ENCODE peak calls at places on chromosomes 12 and 14, in ten cellular contexts. One of them, this sample, is unnamed. For H3K36me3, the result is how much of the 10 kb centered on the place peaks cover.

GRCh38 chr14:72678360-72678759 is 215.5 kb downstream of the DPF3 start:
- DNase-seq in IMR-90: peak
- DNase-seq in SK-N-SH: no peak
- DNase-seq in endothelial cell of umbilical vein: peak
- DNase-seq in kidney: no peak
- DNase-seq in neural progenitor cell: no peak
- DNase-seq in endodermal cell: no peak
- DNase-seq in fibroblast of lung: peak
- DNase-seq in neuronal stem cell: no peak
- DNase-seq in mesenchymal stem cell: peak
- DNase-seq in this sample: peak

GRCh38 chr14:64906022-64906421 is 8.2 kb upstream of the CHURC1 start:
- DNase-seq in mesenchymal stem cell: no peak
- DNase-seq in IMR-90: no peak
- DNase-seq in endodermal cell: no peak
- DNase-seq in endothelial cell of umbilical vein: no peak
- DNase-seq in neuronal stem cell: no peak
- DNase-seq in SK-N-SH: no peak
- DNase-seq in fibroblast of lung: no peak
- DNase-seq in neural progenitor cell: no peak
- DNase-seq in kidney: no peak
- DNase-seq in this sample: no peak

GRCh38 chr12:88150063-88150462 is 8.0 kb downstream of the TMTC3 start:
- DNase-seq in IMR-90: no peak
- DNase-seq in neuronal stem cell: no peak
- DNase-seq in fibroblast of lung: no peak
- DNase-seq in endothelial cell of umbilical vein: no peak
- DNase-seq in mesenchymal stem cell: no peak
- DNase-seq in endodermal cell: no peak
- DNase-seq in SK-N-SH: no peak
- DNase-seq in neural progenitor cell: no peak
- DNase-seq in kidney: no peak
- DNase-seq in this sample: no peak

GRCh38 chr12:124668602-124669001 is 101.2 kb upstream of the NCOR2 start:
- DNase-seq in endothelial cell of umbilical vein: no peak
- DNase-seq in SK-N-SH: no peak
- DNase-seq in IMR-90: no peak
- DNase-seq in kidney: no peak
- DNase-seq in mesenchymal stem cell: no peak
- DNase-seq in endodermal cell: no peak
- DNase-seq in neural progenitor cell: no peak
- DNase-seq in fibroblast of lung: peak
- DNase-seq in neuronal stem cell: no peak
- DNase-seq in this sample: no peak

GRCh38 chr14:62125793-62126192 is 363.6 kb downstream of the SNAPC1 start:
- DNase-seq in neuronal stem cell: no peak
- DNase-seq in mesenchymal stem cell: no peak
- DNase-seq in endothelial cell of umbilical vein: no peak
- DNase-seq in endodermal cell: no peak
- DNase-seq in kidney: no peak
- DNase-seq in IMR-90: no peak
- DNase-seq in neural progenitor cell: no peak
- DNase-seq in fibroblast of lung: no peak
- DNase-seq in SK-N-SH: no peak
- DNase-seq in this sample: no peak

GRCh38 chr14:95041477-95042020 is 115.8 kb downstream of the DICER1 start:
- DNase-seq in neuronal stem cell: no peak
- DNase-seq in IMR-90: no peak
- DNase-seq in neural progenitor cell: no peak
- DNase-seq in endodermal cell: peak
- DNase-seq in fibroblast of lung: no peak
- DNase-seq in mesenchymal stem cell: no peak
- DNase-seq in endothelial cell of umbilical vein: no peak
- DNase-seq in kidney: no peak
- DNase-seq in SK-N-SH: no peak
- DNase-seq in this sample: no peak

GRCh38 chr12:109888179-109889020 is 8.1 kb upstream of the GLTP start:
- DNase-seq in neuronal stem cell: no peak
- DNase-seq in mesenchymal stem cell: peak
- DNase-seq in endothelial cell of umbilical vein: peak
- DNase-seq in fibroblast of lung: peak
- DNase-seq in endodermal cell: no peak
- DNase-seq in SK-N-SH: no peak
- DNase-seq in IMR-90: peak
- DNase-seq in neural progenitor cell: no peak
- DNase-seq in kidney: no peak
- DNase-seq in this sample: peak

GRCh38 chr12:68011882-68012207 is 22.6 kb downstream of the IFNG-AS1 start:
- DNase-seq in neuronal stem cell: no peak
- DNase-seq in endothelial cell of umbilical vein: no peak
- DNase-seq in SK-N-SH: no peak
- DNase-seq in neural progenitor cell: no peak
- DNase-seq in mesenchymal stem cell: peak
- DNase-seq in kidney: no peak
- DNase-seq in endodermal cell: no peak
- DNase-seq in fibroblast of lung: no peak
- DNase-seq in IMR-90: peak
- DNase-seq in this sample: peak

GRCh38 chr14:56487090-56487667 is 92.4 kb upstream of the TMEM260 start:
- DNase-seq in neural progenitor cell: peak
- DNase-seq in endothelial cell of umbilical vein: peak
- DNase-seq in IMR-90: peak
- DNase-seq in neuronal stem cell: no peak
- DNase-seq in fibroblast of lung: peak
- DNase-seq in SK-N-SH: no peak
- DNase-seq in mesenchymal stem cell: peak
- DNase-seq in kidney: no peak
- DNase-seq in endodermal cell: no peak
- DNase-seq in this sample: peak

GRCh38 chr12:19166387-19166786 is 36.9 kb downstream of the PLEKHA5 start:
- DNase-seq in kidney: no peak
- DNase-seq in SK-N-SH: no peak
- DNase-seq in mesenchymal stem cell: no peak
- DNase-seq in endodermal cell: no peak
- DNase-seq in neuronal stem cell: no peak
- DNase-seq in endothelial cell of umbilical vein: no peak
- DNase-seq in IMR-90: no peak
- DNase-seq in neural progenitor cell: no peak
- DNase-seq in fibroblast of lung: no peak
- DNase-seq in this sample: no peak

GRCh38 chr12:88111074-88111652 is 30.7 kb downstream of the CEP290 start:
- DNase-seq in endothelial cell of umbilical vein: peak
- DNase-seq in endodermal cell: no peak
- DNase-seq in SK-N-SH: peak
- DNase-seq in neuronal stem cell: peak
- DNase-seq in IMR-90: peak
- DNase-seq in neural progenitor cell: peak
- DNase-seq in mesenchymal stem cell: peak
- DNase-seq in kidney: no peak
- DNase-seq in fibroblast of lung: peak
- DNase-seq in this sample: peak

GRCh38 chr14:68789798-68790655 is 2.8 kb downstream of the ZFP36L1 start:
- DNase-seq in SK-N-SH: no peak
- DNase-seq in fibroblast of lung: peak
- DNase-seq in mesenchymal stem cell: peak
- DNase-seq in endodermal cell: peak
- DNase-seq in endothelial cell of umbilical vein: peak
- DNase-seq in IMR-90: no peak
- DNase-seq in kidney: peak
- DNase-seq in neuronal stem cell: no peak
- DNase-seq in neural progenitor cell: peak
- DNase-seq in this sample: peak

GRCh38 chr12:123387508-123388217 is 3.7 kb downstream of the KMT5A start:
- DNase-seq in IMR-90: no peak
- DNase-seq in SK-N-SH: no peak
- DNase-seq in neural progenitor cell: no peak
- DNase-seq in mesenchymal stem cell: peak
- DNase-seq in fibroblast of lung: no peak
- DNase-seq in endothelial cell of umbilical vein: peak
- DNase-seq in endodermal cell: peak
- DNase-seq in neuronal stem cell: no peak
- DNase-seq in kidney: no peak
- DNase-seq in this sample: no peak

GRCh38 chr14:73744874-73745529 is 30.8 kb upstream of the PNMA1 start:
- DNase-seq in fibroblast of lung: no peak
- DNase-seq in neuronal stem cell: no peak
- DNase-seq in neural progenitor cell: no peak
- DNase-seq in IMR-90: no peak
- DNase-seq in SK-N-SH: no peak
- DNase-seq in endothelial cell of umbilical vein: no peak
- DNase-seq in mesenchymal stem cell: no peak
- DNase-seq in kidney: peak
- DNase-seq in endodermal cell: no peak
- DNase-seq in this sample: no peak
- H3K9ac ChIP-seq in fibroblast of lung: no peak
- H3K9ac ChIP-seq in neuronal stem cell: no peak
- H3K9ac ChIP-seq in neural progenitor cell: no peak
- H3K9ac ChIP-seq in IMR-90: no peak
- H3K9ac ChIP-seq in SK-N-SH: no peak
- H3K9ac ChIP-seq in endothelial cell of umbilical vein: peak
- H3K9ac ChIP-seq in mesenchymal stem cell: no peak
- H3K9ac ChIP-seq in kidney: no peak
- H3K9ac ChIP-seq in endodermal cell: no peak
- H3K9ac ChIP-seq in this sample: no peak

GRCh38 chr12:117284160-117284559 is 77.3 kb downstream of the NOS1 start:
- DNase-seq in endodermal cell: no peak
- DNase-seq in endothelial cell of umbilical vein: no peak
- DNase-seq in kidney: no peak
- DNase-seq in fibroblast of lung: no peak
- DNase-seq in mesenchymal stem cell: no peak
- DNase-seq in SK-N-SH: no peak
- DNase-seq in neuronal stem cell: no peak
- DNase-seq in neural progenitor cell: no peak
- DNase-seq in IMR-90: no peak
- DNase-seq in this sample: no peak
- H3K36me3 ChIP-seq in endodermal cell: under half
- H3K36me3 ChIP-seq in endothelial cell of umbilical vein: under half
- H3K36me3 ChIP-seq in kidney: under half
- H3K36me3 ChIP-seq in fibroblast of lung: under half
- H3K36me3 ChIP-seq in mesenchymal stem cell: under half
- H3K36me3 ChIP-seq in SK-N-SH: under half
- H3K36me3 ChIP-seq in neuronal stem cell: under half
- H3K36me3 ChIP-seq in neural progenitor cell: under half
- H3K36me3 ChIP-seq in IMR-90: under half
- H3K36me3 ChIP-seq in this sample: under half

GRCh38 chr14:50792058-50792477 is 38.9 kb downstream of the NIN start:
- DNase-seq in mesenchymal stem cell: no peak
- DNase-seq in neuronal stem cell: no peak
- DNase-seq in endothelial cell of umbilical vein: no peak
- DNase-seq in IMR-90: no peak
- DNase-seq in endodermal cell: no peak
- DNase-seq in neural progenitor cell: no peak
- DNase-seq in fibroblast of lung: no peak
- DNase-seq in kidney: no peak
- DNase-seq in SK-N-SH: peak
- DNase-seq in this sample: no peak

GRCh38 chr14:50795127-50795526 is 35.8 kb downstream of the NIN start:
- DNase-seq in endodermal cell: no peak
- DNase-seq in neural progenitor cell: no peak
- DNase-seq in SK-N-SH: no peak
- DNase-seq in neuronal stem cell: no peak
- DNase-seq in fibroblast of lung: no peak
- DNase-seq in endothelial cell of umbilical vein: no peak
- DNase-seq in IMR-90: no peak
- DNase-seq in kidney: no peak
- DNase-seq in mesenchymal stem cell: no peak
- DNase-seq in this sample: no peak

GRCh38 chr14:50795909-50796308 is 35.1 kb downstream of the NIN start:
- DNase-seq in neural progenitor cell: no peak
- DNase-seq in kidney: no peak
- DNase-seq in fibroblast of lung: no peak
- DNase-seq in endothelial cell of umbilical vein: peak
- DNase-seq in neuronal stem cell: no peak
- DNase-seq in mesenchymal stem cell: no peak
- DNase-seq in SK-N-SH: no peak
- DNase-seq in IMR-90: no peak
- DNase-seq in endodermal cell: no peak
- DNase-seq in this sample: no peak

GRCh38 chr14:50792634-50793068 is 38.3 kb downstream of the NIN start:
- DNase-seq in endodermal cell: no peak
- DNase-seq in kidney: no peak
- DNase-seq in SK-N-SH: no peak
- DNase-seq in mesenchymal stem cell: no peak
- DNase-seq in neural progenitor cell: no peak
- DNase-seq in neuronal stem cell: no peak
- DNase-seq in endothelial cell of umbilical vein: no peak
- DNase-seq in fibroblast of lung: no peak
- DNase-seq in IMR-90: no peak
- DNase-seq in this sample: no peak

DNA sequence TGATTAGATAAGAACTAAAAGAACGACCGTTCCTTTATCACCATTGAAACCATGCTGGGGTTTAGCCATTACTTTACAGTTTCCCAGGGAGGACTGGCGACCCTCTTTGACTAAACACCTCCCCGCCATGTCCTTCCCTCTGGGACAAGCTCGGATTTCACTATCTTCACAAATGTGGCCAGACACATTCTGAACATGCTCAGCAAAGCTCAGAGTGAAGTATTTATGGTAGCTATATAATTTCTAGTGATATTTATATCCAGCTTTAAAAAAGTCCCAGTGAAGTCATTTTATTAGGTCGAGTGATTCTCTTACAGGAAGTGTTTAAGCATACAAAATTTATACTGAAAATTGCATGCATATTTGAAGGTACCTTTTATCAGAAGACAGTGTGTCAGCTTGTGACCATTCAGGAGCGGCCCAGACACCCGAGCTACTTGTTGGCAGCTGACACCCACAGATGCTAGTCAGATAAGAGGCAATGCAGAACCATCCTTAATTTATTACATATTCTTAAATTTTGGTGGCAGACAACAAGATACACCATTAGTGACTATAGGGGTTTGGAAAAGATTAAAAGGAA is 36.8 kb downstream of the NIN start:
- DNase-seq in neural progenitor cell: no peak
- DNase-seq in fibroblast of lung: no peak
- DNase-seq in mesenchymal stem cell: no peak
- DNase-seq in IMR-90: no peak
- DNase-seq in endothelial cell of umbilical vein: no peak
- DNase-seq in endodermal cell: no peak
- DNase-seq in kidney: no peak
- DNase-seq in SK-N-SH: no peak
- DNase-seq in neuronal stem cell: no peak
- DNase-seq in this sample: no peak
- H3K9ac ChIP-seq in neural progenitor cell: no peak
- H3K9ac ChIP-seq in fibroblast of lung: no peak
- H3K9ac ChIP-seq in mesenchymal stem cell: no peak
- H3K9ac ChIP-seq in IMR-90: no peak
- H3K9ac ChIP-seq in endothelial cell of umbilical vein: no peak
- H3K9ac ChIP-seq in endodermal cell: no peak
- H3K9ac ChIP-seq in kidney: no peak
- H3K9ac ChIP-seq in SK-N-SH: no peak
- H3K9ac ChIP-seq in neuronal stem cell: no peak
- H3K9ac ChIP-seq in this sample: no peak

DNA sequence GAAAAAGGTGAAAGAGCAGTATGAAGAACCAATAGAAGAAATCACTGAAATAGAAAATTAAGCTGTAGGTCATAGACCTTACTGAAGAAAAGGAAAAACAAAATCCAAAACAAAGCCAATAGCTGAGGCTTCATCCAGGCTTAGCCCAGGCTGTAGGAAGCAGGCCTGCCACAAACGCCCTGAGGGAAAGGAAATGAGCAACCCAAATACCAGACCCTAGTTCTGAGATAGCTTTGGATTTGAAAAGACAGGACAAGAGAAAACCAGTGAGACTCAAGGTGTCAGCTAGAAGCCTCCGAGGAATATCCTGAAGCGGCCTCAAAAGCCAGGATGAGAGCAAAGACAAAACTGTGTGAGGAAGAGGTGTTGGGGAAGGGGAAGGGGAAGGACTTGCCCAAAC is 79.2 kb downstream of the FERMT2 start:
- DNase-seq in neural progenitor cell: no peak
- DNase-seq in IMR-90: no peak
- DNase-seq in kidney: no peak
- DNase-seq in fibroblast of lung: no peak
- DNase-seq in SK-N-SH: peak
- DNase-seq in endothelial cell of umbilical vein: no peak
- DNase-seq in endodermal cell: no peak
- DNase-seq in neuronal stem cell: no peak
- DNase-seq in mesenchymal stem cell: no peak
- DNase-seq in this sample: peak
- H3K36me3 ChIP-seq in neural progenitor cell: under half
- H3K36me3 ChIP-seq in IMR-90: half or more
- H3K36me3 ChIP-seq in kidney: half or more
- H3K36me3 ChIP-seq in fibroblast of lung: under half
- H3K36me3 ChIP-seq in SK-N-SH: half or more
- H3K36me3 ChIP-seq in endothelial cell of umbilical vein: under half
- H3K36me3 ChIP-seq in endodermal cell: half or more
- H3K36me3 ChIP-seq in neuronal stem cell: half or more
- H3K36me3 ChIP-seq in mesenchymal stem cell: under half
- H3K36me3 ChIP-seq in this sample: half or more